ENCODE peak calls at places on chromosomes 6 and 20, in four cellular contexts. One of them, this sample, is unnamed.

GRCh38 chr20:34541264-34541901 is 17.1 kb upstream of the MAP1LC3A start:
- DNase-seq in tibial artery: no peak
- DNase-seq in AG09319: no peak
- DNase-seq in brain microvascular endothelial cell: no peak
- DNase-seq in this sample: no peak

GRCh38 chr6:164563866-164564265 is 745.5 kb downstream of the C6orf118 start:
- DNase-seq in tibial artery: no peak
- DNase-seq in AG09319: no peak
- DNase-seq in brain microvascular endothelial cell: no peak
- DNase-seq in this sample: no peak

GRCh38 chr6:140256213-140256612 is 881.8 kb upstream of the CITED2 start:
- DNase-seq in tibial artery: no peak
- DNase-seq in AG09319: no peak
- DNase-seq in brain microvascular endothelial cell: no peak
- DNase-seq in this sample: no peak

GRCh38 chr20:14691994-14692393 is 354.6 kb upstream of the FLRT3 start:
- DNase-seq in tibial artery: no peak
- DNase-seq in AG09319: no peak
- DNase-seq in brain microvascular endothelial cell: no peak
- DNase-seq in this sample: no peak

GRCh38 chr6:159871911-159872310 is 18.9 kb upstream of the MAS1 start:
- DNase-seq in tibial artery: no peak
- DNase-seq in AG09319: no peak
- DNase-seq in brain microvascular endothelial cell: peak
- DNase-seq in this sample: no peak

GRCh38 chr20:4684837-4685413 is 36.8 kb upstream of the PRND start:
- DNase-seq in tibial artery: no peak
- DNase-seq in AG09319: no peak
- DNase-seq in brain microvascular endothelial cell: peak
- DNase-seq in this sample: no peak

GRCh38 chr6:145044606-145045275 is 690.6 kb downstream of the EPM2A start:
- DNase-seq in tibial artery: no peak
- DNase-seq in AG09319: peak
- DNase-seq in brain microvascular endothelial cell: peak
- DNase-seq in this sample: no peak

GRCh38 chr6:26420607-26421235 is 18.6 kb downstream of the BTN3A1 start:
- DNase-seq in tibial artery: no peak
- DNase-seq in AG09319: no peak
- DNase-seq in brain microvascular endothelial cell: peak
- DNase-seq in this sample: peak

GRCh38 chr6:79385333-79385732 is 150.9 kb upstream of the HMGN3 start:
- DNase-seq in tibial artery: no peak
- DNase-seq in AG09319: no peak
- DNase-seq in brain microvascular endothelial cell: no peak
- DNase-seq in this sample: no peak

GRCh38 chr20:6975326-6975725 is 207.8 kb downstream of the BMP2 start:
- DNase-seq in tibial artery: no peak
- DNase-seq in AG09319: no peak
- DNase-seq in brain microvascular endothelial cell: no peak
- DNase-seq in this sample: no peak

GRCh38 chr6:155646443-155646842 is 190.8 kb upstream of the NOX3 start:
- DNase-seq in tibial artery: no peak
- DNase-seq in AG09319: no peak
- DNase-seq in brain microvascular endothelial cell: no peak
- DNase-seq in this sample: no peak

GRCh38 chr20:11217322-11217989 is 543.7 kb upstream of the JAG1 start:
- DNase-seq in tibial artery: no peak
- DNase-seq in AG09319: no peak
- DNase-seq in brain microvascular endothelial cell: peak
- DNase-seq in this sample: no peak

GRCh38 chr20:63050406-63050805 is 43.6 kb upstream of the BHLHE23 start:
- DNase-seq in tibial artery: no peak
- DNase-seq in AG09319: no peak
- DNase-seq in brain microvascular endothelial cell: no peak
- DNase-seq in this sample: no peak

GRCh38 chr6:125102411-125102810 is 51.2 kb upstream of the TPD52L1 start:
- DNase-seq in tibial artery: no peak
- DNase-seq in AG09319: no peak
- DNase-seq in brain microvascular endothelial cell: no peak
- DNase-seq in this sample: no peak

GRCh38 chr6:29763491-29764289 is 40.5 kb downstream of the HLA-F start:
- DNase-seq in tibial artery: no peak
- DNase-seq in AG09319: peak
- DNase-seq in brain microvascular endothelial cell: peak
- DNase-seq in this sample: peak

GRCh38 chr20:20498081-20498861 is 130.4 kb downstream of the INSM1 start:
- DNase-seq in tibial artery: no peak
- DNase-seq in AG09319: no peak
- DNase-seq in brain microvascular endothelial cell: no peak
- DNase-seq in this sample: no peak

GRCh38 chr6:42745083-42745637 is 743 bp downstream of the TBCC start:
- DNase-seq in tibial artery: peak
- DNase-seq in AG09319: no peak
- DNase-seq in brain microvascular endothelial cell: no peak
- DNase-seq in this sample: no peak

GRCh38 chr6:18412644-18413043 is 25.5 kb downstream of the RNF144B start:
- DNase-seq in tibial artery: no peak
- DNase-seq in AG09319: no peak
- DNase-seq in brain microvascular endothelial cell: peak
- DNase-seq in this sample: no peak

GRCh38 chr6:41049548-41049947 is 3.5 kb upstream of the APOBEC2 start:
- DNase-seq in tibial artery: no peak
- DNase-seq in AG09319: no peak
- DNase-seq in brain microvascular endothelial cell: no peak
- DNase-seq in this sample: no peak

GRCh38 chr20:18063676-18064075 is 6.0 kb upstream of the OVOL2 start:
- DNase-seq in tibial artery: no peak
- DNase-seq in AG09319: no peak
- DNase-seq in brain microvascular endothelial cell: no peak
- DNase-seq in this sample: no peak

GRCh38 chr20:37128803-37129202 is 33.0 kb upstream of the RBL1 start:
- DNase-seq in tibial artery: no peak
- DNase-seq in AG09319: no peak
- DNase-seq in brain microvascular endothelial cell: no peak
- DNase-seq in this sample: no peak

GRCh38 chr6:167410510-167410909 is 85.6 kb downstream of the TTLL2 start:
- DNase-seq in tibial artery: no peak
- DNase-seq in AG09319: no peak
- DNase-seq in brain microvascular endothelial cell: no peak
- DNase-seq in this sample: no peak

GRCh38 chr6:32192608-32193039 is at the start of gene GPSM3:
- DNase-seq in tibial artery: peak
- DNase-seq in AG09319: no peak
- DNase-seq in brain microvascular endothelial cell: peak
- DNase-seq in this sample: no peak

GRCh38 chr6:88679841-88680240 is 283.6 kb downstream of the RNGTT start:
- DNase-seq in tibial artery: no peak
- DNase-seq in AG09319: no peak
- DNase-seq in brain microvascular endothelial cell: no peak
- DNase-seq in this sample: no peak

GRCh38 chr6:25331085-25331685 is 52.0 kb downstream of the CARMIL1 start:
- DNase-seq in tibial artery: no peak
- DNase-seq in AG09319: no peak
- DNase-seq in brain microvascular endothelial cell: no peak
- DNase-seq in this sample: no peak

GRCh38 chr6:166488081-166488685 is 98.3 kb downstream of the RAMACL start:
- DNase-seq in tibial artery: peak
- DNase-seq in AG09319: no peak
- DNase-seq in brain microvascular endothelial cell: peak
- DNase-seq in this sample: peak

GRCh38 chr6:27669278-27669797 is 196.4 kb upstream of the ZNF184 start:
- DNase-seq in tibial artery: no peak
- DNase-seq in AG09319: no peak
- DNase-seq in brain microvascular endothelial cell: no peak
- DNase-seq in this sample: peak

GRCh38 chr6:101762851-101763250 is 369.3 kb downstream of the GRIK2 start:
- DNase-seq in tibial artery: no peak
- DNase-seq in AG09319: no peak
- DNase-seq in brain microvascular endothelial cell: no peak
- DNase-seq in this sample: no peak

GRCh38 chr20:3813758-3814581 is 6.4 kb upstream of the AP5S1 start:
- DNase-seq in tibial artery: no peak
- DNase-seq in AG09319: no peak
- DNase-seq in brain microvascular endothelial cell: no peak
- DNase-seq in this sample: no peak

GRCh38 chr20:11689262-11689661 is 228.4 kb upstream of the BTBD3 start:
- DNase-seq in tibial artery: no peak
- DNase-seq in AG09319: no peak
- DNase-seq in brain microvascular endothelial cell: no peak
- DNase-seq in this sample: no peak

GRCh38 chr20:63284083-63284440 is 8.9 kb upstream of the COL20A1 start:
- DNase-seq in tibial artery: no peak
- DNase-seq in AG09319: no peak
- DNase-seq in brain microvascular endothelial cell: no peak
- DNase-seq in this sample: no peak

GRCh38 chr6:38174806-38175495 is 355.4 kb downstream of the ZFAND3 start:
- DNase-seq in tibial artery: no peak
- DNase-seq in AG09319: no peak
- DNase-seq in brain microvascular endothelial cell: no peak
- DNase-seq in this sample: no peak

GRCh38 chr6:22071655-22072054 is 225.2 kb downstream of the PRL start:
- DNase-seq in tibial artery: peak
- DNase-seq in AG09319: no peak
- DNase-seq in brain microvascular endothelial cell: peak
- DNase-seq in this sample: no peak

GRCh38 chr20:46894971-46895905 is 595 bp downstream of the EYA2 start:
- DNase-seq in tibial artery: no peak
- DNase-seq in AG09319: no peak
- DNase-seq in brain microvascular endothelial cell: no peak
- DNase-seq in this sample: no peak

GRCh38 chr20:20503788-20504528 is 136.1 kb downstream of the INSM1 start:
- DNase-seq in tibial artery: no peak
- DNase-seq in AG09319: no peak
- DNase-seq in brain microvascular endothelial cell: no peak
- DNase-seq in this sample: no peak

GRCh38 chr20:5999783-6000182 is 49.3 kb downstream of the MCM8 start:
- DNase-seq in tibial artery: no peak
- DNase-seq in AG09319: no peak
- DNase-seq in brain microvascular endothelial cell: no peak
- DNase-seq in this sample: no peak

GRCh38 chr6:131082335-131082734 is 19.3 kb upstream of the EPB41L2 start:
- DNase-seq in tibial artery: no peak
- DNase-seq in AG09319: no peak
- DNase-seq in brain microvascular endothelial cell: no peak
- DNase-seq in this sample: no peak

GRCh38 chr6:131080084-131080483 is 17.0 kb upstream of the EPB41L2 start:
- DNase-seq in tibial artery: no peak
- DNase-seq in AG09319: no peak
- DNase-seq in brain microvascular endothelial cell: no peak
- DNase-seq in this sample: no peak

GRCh38 chr6:131083687-131084086 is 20.6 kb upstream of the EPB41L2 start:
- DNase-seq in tibial artery: no peak
- DNase-seq in AG09319: no peak
- DNase-seq in brain microvascular endothelial cell: no peak
- DNase-seq in this sample: no peak

DNA sequence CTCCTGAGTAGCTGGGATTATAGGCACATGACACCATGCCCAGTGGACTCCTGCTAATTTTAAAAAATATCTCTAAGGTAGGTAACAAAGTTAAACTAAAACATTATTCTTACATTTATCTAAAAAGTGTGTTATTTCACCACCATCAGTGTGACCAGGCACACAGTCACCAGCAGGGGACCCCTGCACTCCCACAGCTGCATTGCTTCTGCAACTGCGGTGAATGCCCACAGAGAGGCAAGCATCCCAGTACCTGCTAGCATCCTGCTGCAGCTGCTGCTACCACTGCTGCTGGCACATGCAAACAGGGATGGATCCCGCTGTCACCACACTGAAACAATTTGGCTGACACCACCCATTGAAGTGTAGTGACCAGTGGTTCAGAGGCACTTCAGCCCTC is 21.9 kb upstream of the EPB41L2 start:
- DNase-seq in tibial artery: no peak
- DNase-seq in AG09319: no peak
- DNase-seq in brain microvascular endothelial cell: no peak
- DNase-seq in this sample: no peak
- TF ChIP-seq CTCF in tibial artery: no peak
- TF ChIP-seq CTCF in AG09319: no peak
- TF ChIP-seq CTCF in brain microvascular endothelial cell: peak
- TF ChIP-seq CTCF in this sample: no peak

GRCh38 chr6:151616600-151616999 is 122.8 kb downstream of the CCDC170 start:
- DNase-seq in tibial artery: no peak
- DNase-seq in AG09319: no peak
- DNase-seq in brain microvascular endothelial cell: no peak
- DNase-seq in this sample: no peak
- TF ChIP-seq CTCF in tibial artery: no peak
- TF ChIP-seq CTCF in AG09319: no peak
- TF ChIP-seq CTCF in brain microvascular endothelial cell: no peak
- TF ChIP-seq CTCF in this sample: no peak

GRCh38 chr20:52425253-52425652 is 233.7 kb upstream of the ZFP64 start:
- DNase-seq in tibial artery: no peak
- DNase-seq in AG09319: no peak
- DNase-seq in brain microvascular endothelial cell: no peak
- DNase-seq in this sample: no peak
- TF ChIP-seq CTCF in tibial artery: no peak
- TF ChIP-seq CTCF in AG09319: no peak
- TF ChIP-seq CTCF in brain microvascular endothelial cell: no peak
- TF ChIP-seq CTCF in this sample: no peak

GRCh38 chr6:154157082-154157481 is 118.0 kb downstream of the OPRM1 start:
- DNase-seq in tibial artery: no peak
- DNase-seq in AG09319: no peak
- DNase-seq in brain microvascular endothelial cell: no peak
- DNase-seq in this sample: peak

GRCh38 chr6:154156135-154156948 is 117.3 kb downstream of the OPRM1 start:
- DNase-seq in tibial artery: no peak
- DNase-seq in AG09319: no peak
- DNase-seq in brain microvascular endothelial cell: peak
- DNase-seq in this sample: peak

GRCh38 chr6:154159126-154159525 is 120.1 kb downstream of the OPRM1 start:
- DNase-seq in tibial artery: no peak
- DNase-seq in AG09319: no peak
- DNase-seq in brain microvascular endothelial cell: no peak
- DNase-seq in this sample: no peak

GRCh38 chr6:154157706-154158105 is 118.7 kb downstream of the OPRM1 start:
- DNase-seq in tibial artery: no peak
- DNase-seq in AG09319: no peak
- DNase-seq in brain microvascular endothelial cell: no peak
- DNase-seq in this sample: no peak

DNA sequence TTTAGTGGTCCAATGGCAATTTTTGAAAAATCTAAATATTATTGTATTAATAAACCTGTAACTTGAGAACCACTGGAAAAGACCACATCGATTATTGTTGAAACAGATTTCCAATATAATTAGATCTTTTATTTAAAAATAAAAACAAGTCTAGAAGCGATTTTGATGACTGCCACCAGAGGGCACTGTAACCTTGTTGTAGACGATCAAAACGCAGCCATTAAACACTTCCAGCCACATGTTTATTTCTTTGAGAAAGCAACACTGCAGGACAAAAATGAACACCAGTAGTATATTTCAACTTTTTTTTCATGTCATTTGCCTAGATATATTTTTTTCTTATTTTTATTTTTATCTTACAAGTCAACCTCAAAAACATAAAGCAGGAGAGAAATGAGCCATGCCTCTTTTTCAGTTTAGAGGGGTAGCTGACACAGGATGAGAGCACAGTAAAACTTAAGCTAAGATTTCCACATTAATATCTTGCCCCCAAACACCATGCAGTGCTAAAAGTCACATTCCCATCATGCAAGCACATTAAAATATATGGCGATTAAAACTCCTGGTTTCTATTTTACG is 115.4 kb downstream of the OPRM1 start:
- DNase-seq in tibial artery: no peak
- DNase-seq in AG09319: peak
- DNase-seq in brain microvascular endothelial cell: peak
- DNase-seq in this sample: peak
- TF ChIP-seq CTCF in tibial artery: peak
- TF ChIP-seq CTCF in AG09319: peak
- TF ChIP-seq CTCF in brain microvascular endothelial cell: peak
- TF ChIP-seq CTCF in this sample: peak

This sample was measured in GM10248.